ENCODE peak calls at places on chromosomes 13 and 19, in eight cellular contexts. U is upper lobe of right lung; T is breast epithelium; R is SK-N-SH; L is adipocyte; O is aorta; A is CD8-positive, alpha-beta T cell; V is tibial artery. Y is an unnamed sample.

GRCh38 chr19:42169486-42169885 is 37.2 kb upstream of the POU2F2 start:
- DNase-seq in U (no peak), T (no peak), R (no peak), L (no peak), O (no peak), A (no peak), V (no peak), Y (no peak)

GRCh38 chr13:72062566-72062965 is 195.6 kb upstream of the DACH1 start:
- DNase-seq in U (no peak), T (no peak), R (no peak), L (no peak), O (no peak), A (no peak), V (no peak), Y (peak; percentile 90)

GRCh38 chr19:13055213-13056051 is 47.2 kb downstream of the LYL1 start:
- DNase-seq in U (peak; percentile 83), T (peak; percentile 78), R (peak; percentile 89), L (peak; percentile 96), O (peak; percentile 93), A (no peak), V (peak; percentile 86), Y (peak; percentile 75)

GRCh38 chr19:12140545-12141404 is 625 bp upstream of the ZNF20 start:
- DNase-seq in U (peak; percentile 93), T (peak; percentile 77), R (peak; percentile 80), L (peak; percentile 94), O (peak; percentile 93), A (peak; percentile 89), V (peak; percentile 84), Y (peak; percentile 87)

GRCh38 chr19:30781519-30781918 is 409.3 kb downstream of the ZNF536 start:
- DNase-seq in U (no peak), T (no peak), R (peak; percentile 4), L (no peak), O (no peak), A (no peak), V (no peak), Y (no peak)

GRCh38 chr13:98571955-98572662 is 4.8 kb downstream of the STK24 start:
- DNase-seq in U (no peak), T (no peak), R (peak; percentile 55), L (peak; percentile 87), O (no peak), A (no peak), V (no peak), Y (no peak)

GRCh38 chr13:111480503-111480902 is 160.1 kb downstream of the TEX29 start:
- DNase-seq in U (peak; percentile 44), T (no peak), R (no peak), L (no peak), O (no peak), A (peak; percentile 44), V (no peak), Y (no peak)

GRCh38 chr13:47117268-47117667 is 220.4 kb upstream of the HTR2A start:
- DNase-seq in U (no peak), T (no peak), R (no peak), L (peak; percentile 62), O (no peak), A (no peak), V (no peak), Y (no peak)

GRCh38 chr19:54158812-54159351 is 639 bp downstream of the LENG1 start:
- DNase-seq in U (no peak), T (no peak), R (no peak), L (peak; percentile 58), O (no peak), A (no peak), V (no peak), Y (peak; percentile 27)

GRCh38 chr13:104295537-104295936 is 1229.3 kb upstream of the SLC10A2 start:
- DNase-seq in U (no peak), T (no peak), R (peak; percentile 8), L (no peak), O (no peak), A (no peak), V (no peak), Y (no peak)

GRCh38 chr13:32790731-32791130 is 204.5 kb downstream of the PDS5B start:
- DNase-seq in U (no peak), T (no peak), R (no peak), L (no peak), O (no peak), A (no peak), V (no peak), Y (peak; percentile 12)

GRCh38 chr13:50453238-50453637 is 390.3 kb downstream of the DLEU7 start:
- DNase-seq in U (no peak), T (no peak), R (no peak), L (no peak), O (no peak), A (no peak), V (no peak), Y (no peak)

GRCh38 chr13:33893559-33893958 is 75.6 kb downstream of the RFC3 start:
- DNase-seq in U (no peak), T (no peak), R (no peak), L (no peak), O (no peak), A (no peak), V (no peak), Y (no peak)

GRCh38 chr13:113211774-113212173 is 2.4 kb downstream of the CUL4A start:
- DNase-seq in U (no peak), T (no peak), R (no peak), L (no peak), O (no peak), A (no peak), V (no peak), Y (peak; percentile 51)

GRCh38 chr19:47001584-47001983 is 18.1 kb upstream of the NPAS1 start:
- DNase-seq in U (no peak), T (no peak), R (no peak), L (no peak), O (no peak), A (no peak), V (no peak), Y (no peak)

GRCh38 chr19:16359964-16360363 is 35.3 kb downstream of the KLF2 start:
- DNase-seq in U (no peak), T (no peak), R (no peak), L (no peak), O (no peak), A (no peak), V (no peak), Y (no peak)
- H3K4me1 ChIP-seq in U (peaks cover 24% of the 10 kb centered on the region), T (no peaks in the 10 kb centered on the region), R (no peaks in the 10 kb centered on the region), L (peaks cover 16% of the 10 kb centered on the region), O (no peaks in the 10 kb centered on the region), A (peaks cover 91% of the 10 kb centered on the region), V (no peaks in the 10 kb centered on the region), Y (no peaks in the 10 kb centered on the region)

GRCh38 chr19:50001158-50001557 is 24.0 kb downstream of the VRK3 start:
- DNase-seq in U (no peak), T (no peak), R (no peak), L (no peak), O (no peak), A (no peak), V (no peak), Y (no peak)

GRCh38 chr19:50001775-50002174 is 23.4 kb downstream of the VRK3 start:
- DNase-seq in U (no peak), T (no peak), R (no peak), L (no peak), O (no peak), A (no peak), V (no peak), Y (no peak)

GRCh38 chr19:50000038-50000890 is 24.9 kb downstream of the VRK3 start:
- DNase-seq in U (no peak), T (no peak), R (no peak), L (no peak), O (no peak), A (no peak), V (no peak), Y (no peak)

GRCh38 chr19:49997709-49998108 is 27.5 kb downstream of the VRK3 start:
- DNase-seq in U (no peak), T (no peak), R (peak; percentile 78), L (peak; percentile 22), O (no peak), A (no peak), V (no peak), Y (peak; percentile 60)

DNA sequence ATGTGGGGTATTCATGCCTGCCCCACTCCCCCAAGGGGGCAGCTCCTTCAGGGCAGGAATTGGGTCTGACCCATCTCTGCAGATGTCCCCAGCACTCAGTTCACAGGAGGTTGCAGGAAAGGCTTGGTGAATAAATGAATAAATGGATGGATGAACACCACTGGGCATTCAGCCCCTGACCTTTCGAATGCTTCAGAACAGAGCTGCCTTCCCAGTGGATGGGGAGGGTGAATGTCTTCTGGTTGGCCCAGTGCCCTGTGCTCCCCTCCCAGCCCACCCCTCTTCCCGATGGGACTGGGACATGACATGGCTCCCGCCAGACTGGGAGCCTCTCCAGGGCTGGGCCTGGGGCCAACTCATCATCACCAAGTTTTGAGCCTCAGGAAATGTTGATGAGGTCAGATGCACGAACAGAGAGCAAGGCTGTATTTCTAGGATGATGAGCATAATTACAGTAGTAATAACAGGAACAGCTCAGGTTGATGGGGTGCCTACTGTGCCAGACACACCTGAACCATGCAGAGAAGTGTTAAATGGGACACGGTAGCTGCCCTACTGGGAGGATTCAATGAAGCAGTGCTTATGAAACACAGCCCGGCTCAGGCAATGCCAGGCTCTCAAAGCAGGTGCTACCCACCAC is 25.7 kb downstream of the VRK3 start:
- DNase-seq in U (no peak), T (no peak), R (no peak), L (no peak), O (no peak), A (no peak), V (no peak), Y (no peak)
- H3K4me1 ChIP-seq in U (no peaks in the 10 kb centered on the region), T (no peaks in the 10 kb centered on the region), R (peaks cover 7% of the 10 kb centered on the region), L (peaks cover 25% of the 10 kb centered on the region), O (no peaks in the 10 kb centered on the region), A (no peaks in the 10 kb centered on the region), V (no peaks in the 10 kb centered on the region), Y (no peaks in the 10 kb centered on the region)

DNA sequence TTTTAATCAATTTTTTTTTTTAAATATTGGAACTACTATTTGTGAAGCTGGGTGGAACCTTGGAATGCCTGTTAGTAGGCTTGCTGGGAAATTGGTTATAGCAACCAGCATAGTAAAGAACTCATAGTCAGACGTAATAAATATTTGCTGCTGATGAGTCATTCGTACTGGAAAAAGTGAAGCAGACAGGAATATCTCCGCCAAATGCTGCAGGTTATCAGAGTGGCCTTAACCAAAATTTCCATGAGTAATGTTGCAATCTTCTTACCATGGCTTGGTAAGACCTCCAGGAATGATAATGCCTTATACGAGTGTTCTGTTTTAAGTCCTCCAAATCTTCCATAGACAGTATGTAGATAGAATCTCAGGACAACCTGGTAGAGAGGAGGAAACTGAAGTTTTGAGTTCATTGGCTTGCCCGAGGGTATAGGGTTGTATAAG is 34.2 kb downstream of the MBNL2 start:
- DNase-seq in U (no peak), T (no peak), R (no peak), L (peak; percentile 88), O (no peak), A (no peak), V (no peak), Y (no peak)
- H3K4me1 ChIP-seq in U (peaks cover 67% of the 10 kb centered on the region), T (peaks cover 8% of the 10 kb centered on the region), R (peaks cover 61% of the 10 kb centered on the region), L (peaks cover 81% of the 10 kb centered on the region), O (peaks cover 24% of the 10 kb centered on the region), A (peaks cover 10% of the 10 kb centered on the region), V (no peaks in the 10 kb centered on the region), Y (no peaks in the 10 kb centered on the region)

DNA sequence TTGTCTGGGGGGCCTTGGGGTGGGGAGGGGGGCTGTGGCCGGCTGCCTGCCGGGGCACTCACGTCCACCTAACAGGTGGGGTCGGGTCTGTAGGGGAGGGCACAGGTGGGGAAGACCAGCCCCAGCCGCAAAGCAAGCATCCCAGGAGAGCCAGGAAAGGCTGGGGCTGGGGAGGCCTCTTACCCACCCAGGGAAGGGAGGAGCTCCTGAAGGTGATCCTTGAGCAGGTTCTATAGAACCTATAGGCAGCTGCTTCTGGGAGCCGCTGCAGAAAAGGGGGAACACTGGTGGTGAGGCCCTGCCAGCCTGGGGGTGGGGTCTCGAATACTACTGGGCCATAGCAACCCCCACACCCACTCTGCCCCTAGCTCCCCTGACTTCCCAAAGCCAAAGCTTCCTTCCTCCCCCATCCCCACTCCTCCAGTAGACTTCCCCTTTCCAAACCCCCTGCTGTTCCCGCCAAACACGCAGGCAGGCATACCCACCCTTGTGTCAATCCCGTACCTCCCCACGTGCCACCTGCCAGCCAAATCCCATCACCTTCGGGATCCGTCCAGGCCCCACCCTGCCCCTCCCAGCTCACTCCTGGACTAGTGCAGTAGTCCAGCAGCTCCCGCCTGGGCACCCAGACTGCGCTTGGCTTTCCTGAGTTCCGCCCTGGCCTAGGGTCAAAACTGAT is 5.6 kb downstream of the KLF16 start:
- DNase-seq in U (no peak), T (no peak), R (no peak), L (no peak), O (peak; percentile 61), A (no peak), V (no peak), Y (no peak)
- H3K4me1 ChIP-seq in U (peaks cover 84% of the 10 kb centered on the region), T (peaks cover 26% of the 10 kb centered on the region), R (peaks cover 37% of the 10 kb centered on the region), L (peaks cover 41% of the 10 kb centered on the region), O (no peaks in the 10 kb centered on the region), A (peaks cover 91% of the 10 kb centered on the region), V (no peaks in the 10 kb centered on the region), Y (peaks cover 79% of the 10 kb centered on the region)

Y was measured in neural progenitor cell.